ENCODE peak calls at places on chromosomes 13 and 19, in ten cellular contexts. J is heart left ventricle, H is sigmoid colon, Z is adrenal gland, S is stomach, V is thyroid gland, E is esophagus squamous epithelium, T is transverse colon, X is body of pancreas, I is breast epithelium. F is an unnamed sample.

GRCh38 chr13:41457589-41458186 is 338 bp downstream of the RGCC start:
- DNase-seq in J (no peak), H (no peak), Z (no peak), S (no peak), V (no peak), E (no peak), T (no peak), X (no peak), I (no peak), F (no peak)

GRCh38 chr13:113089693-113090414 is 15.7 kb upstream of the F7 start:
- DNase-seq in J (no peak), H (peak; percentile 52), Z (no peak), S (no peak), V (no peak), E (no peak), T (no peak), X (no peak), I (no peak), F (no peak)

GRCh38 chr19:14413765-14414171 is 5.4 kb downstream of the DDX39A start:
- DNase-seq in J (no peak), H (no peak), Z (no peak), S (no peak), V (no peak), E (no peak), T (no peak), X (no peak), I (no peak), F (no peak)

GRCh38 chr13:71514900-71515598 is 352.0 kb downstream of the DACH1 start:
- DNase-seq in J (no peak), H (no peak), Z (no peak), S (no peak), V (no peak), E (no peak), T (no peak), X (no peak), I (no peak), F (no peak)

GRCh38 chr13:100314132-100314910 is 225.4 kb downstream of the PCCA start:
- DNase-seq in J (no peak), H (no peak), Z (no peak), S (no peak), V (no peak), E (no peak), T (no peak), X (no peak), I (no peak), F (no peak)

GRCh38 chr13:75485286-75486062 is 3.5 kb upstream of the TBC1D4 start:
- DNase-seq in J (no peak), H (no peak), Z (no peak), S (no peak), V (peak; percentile 33), E (no peak), T (no peak), X (no peak), I (peak; percentile 56), F (no peak)

GRCh38 chr13:108426893-108427292 is 157.4 kb downstream of the TNFSF13B start:
- DNase-seq in J (no peak), H (no peak), Z (no peak), S (no peak), V (no peak), E (no peak), T (no peak), X (no peak), I (no peak), F (no peak)

GRCh38 chr13:98206946-98207345 is 29.9 kb upstream of the RNF113B start:
- DNase-seq in J (no peak), H (no peak), Z (no peak), S (no peak), V (no peak), E (no peak), T (no peak), X (no peak), I (no peak), F (peak; percentile 53)

GRCh38 chr19:3062165-3063105 is at the start of gene TLE5:
- DNase-seq in J (peak; percentile 77), H (peak; percentile 84), Z (peak; percentile 81), S (peak; percentile 78), V (peak; percentile 69), E (no peak), T (peak; percentile 80), X (peak; percentile 83), I (no peak), F (peak; percentile 59)

GRCh38 chr19:5718032-5718578 is 1.8 kb downstream of the LONP1 start:
- DNase-seq in J (no peak), H (no peak), Z (peak; percentile 42), S (no peak), V (no peak), E (no peak), T (no peak), X (no peak), I (no peak), F (no peak)

GRCh38 chr13:95898256-95898655 is 154.9 kb downstream of the UGGT2 start:
- DNase-seq in J (no peak), H (no peak), Z (no peak), S (no peak), V (no peak), E (no peak), T (no peak), X (no peak), I (no peak), F (no peak)

GRCh38 chr19:2524840-2525723 is 49.2 kb downstream of the GADD45B start:
- DNase-seq in J (no peak), H (no peak), Z (no peak), S (peak; percentile 40), V (peak; percentile 90), E (no peak), T (no peak), X (no peak), I (no peak), F (no peak)

GRCh38 chr13:110108348-110109139 is 198.4 kb downstream of the COL4A1 start:
- DNase-seq in J (peak; percentile 81), H (peak; percentile 93), Z (peak; percentile 85), S (peak; percentile 76), V (peak; percentile 90), E (no peak), T (peak; percentile 59), X (peak; percentile 82), I (peak; percentile 74), F (peak; percentile 74)

GRCh38 chr19:30046522-30046921 is 104.5 kb downstream of the URI1 start:
- DNase-seq in J (no peak), H (no peak), Z (no peak), S (no peak), V (no peak), E (no peak), T (no peak), X (no peak), I (no peak), F (no peak)

GRCh38 chr13:111165189-111165588 is 50.1 kb downstream of the ARHGEF7 start:
- DNase-seq in J (no peak), H (no peak), Z (no peak), S (no peak), V (no peak), E (no peak), T (no peak), X (no peak), I (no peak), F (no peak)

GRCh38 chr19:10036601-10037071 is 23.4 kb downstream of the RDH8 start:
- DNase-seq in J (no peak), H (no peak), Z (no peak), S (no peak), V (no peak), E (no peak), T (no peak), X (peak; percentile 86), I (no peak), F (no peak)

GRCh38 chr19:10037367-10037766 is 24.1 kb downstream of the RDH8 start:
- DNase-seq in J (no peak), H (no peak), Z (no peak), S (no peak), V (no peak), E (no peak), T (no peak), X (peak; percentile 13), I (no peak), F (no peak)

GRCh38 chr19:10033614-10034013 is 20.3 kb downstream of the RDH8 start:
- DNase-seq in J (no peak), H (no peak), Z (no peak), S (no peak), V (no peak), E (no peak), T (no peak), X (no peak), I (no peak), F (no peak)

GRCh38 chr19:10043286-10043927 is 30.1 kb downstream of the RDH8 start:
- DNase-seq in J (no peak), H (no peak), Z (no peak), S (no peak), V (no peak), E (no peak), T (no peak), X (no peak), I (no peak), F (no peak)

DNA sequence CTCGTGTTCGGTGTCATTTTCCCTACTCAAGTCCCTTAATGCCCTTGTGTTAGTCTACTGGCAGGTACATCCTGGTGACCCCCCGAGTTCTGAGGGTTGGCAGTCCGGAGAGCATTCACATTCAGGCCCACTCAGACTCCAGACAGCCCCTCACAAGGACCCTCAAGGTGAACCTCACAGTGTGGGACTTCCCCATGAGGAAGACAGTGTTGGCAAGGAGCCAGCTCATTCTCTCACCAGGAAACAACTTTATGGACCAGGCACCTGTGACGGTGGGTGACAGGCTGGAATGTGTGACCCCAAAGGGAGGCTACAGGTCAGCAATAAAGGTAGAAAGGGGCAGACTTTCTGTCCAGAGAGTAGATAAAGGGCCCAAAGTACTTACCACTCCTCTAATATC is 24.5 kb downstream of the RDH8 start:
- DNase-seq in J (no peak), H (no peak), Z (no peak), S (no peak), V (no peak), E (no peak), T (peak; percentile 29), X (peak; percentile 38), I (no peak), F (no peak)
- H3K27me3 ChIP-seq in J (peaks cover 16% of the 10 kb centered on the region), H (peaks cover 27% of the 10 kb centered on the region), Z (no peaks in the 10 kb centered on the region), S (peaks cover 8% of the 10 kb centered on the region), V (no peaks in the 10 kb centered on the region), E (no peaks in the 10 kb centered on the region), T (peaks cover 24% of the 10 kb centered on the region), X (no peaks in the 10 kb centered on the region), I (no peaks in the 10 kb centered on the region), F (peaks cover 3% of the 10 kb centered on the region)

GRCh38 chr19:16540948-16541347 is 1.3 kb downstream of the CHERP start:
- DNase-seq in J (no peak), H (no peak), Z (no peak), S (no peak), V (no peak), E (no peak), T (no peak), X (no peak), I (no peak), F (no peak)
- H3K4me1 ChIP-seq in J (peaks cover 22% of the 10 kb centered on the region), H (peaks cover 65% of the 10 kb centered on the region), Z (peaks cover 12% of the 10 kb centered on the region), S (peaks cover 11% of the 10 kb centered on the region), V (peaks cover 30% of the 10 kb centered on the region), E (peaks cover 36% of the 10 kb centered on the region), T (peaks cover 35% of the 10 kb centered on the region), X (peaks cover 33% of the 10 kb centered on the region), I (peaks cover 8% of the 10 kb centered on the region), F (peaks cover 22% of the 10 kb centered on the region)

GRCh38 chr19:7533925-7534480 is 1.5 kb upstream of the PNPLA6 start:
- DNase-seq in J (peak; percentile 90), H (peak; percentile 95), Z (peak; percentile 90), S (peak; percentile 88), V (peak; percentile 89), E (peak; percentile 54), T (peak; percentile 91), X (peak; percentile 91), I (peak; percentile 81), F (peak; percentile 84)
- TF ChIP-seq POLR2A in J (peak; percentile 8), H (peak; percentile 57), Z (no peak), S (no peak), V (no peak), E (peak; percentile 31), T (peak; percentile 54), X (peak; percentile 39), I (peak; percentile 24), F (peak; percentile 59)

GRCh38 chr19:34549833-34550232 is 68.3 kb downstream of the WTIP start:
- DNase-seq in J (no peak), H (no peak), Z (no peak), S (no peak), V (no peak), E (no peak), T (no peak), X (no peak), I (no peak), F (no peak)
- H3K27me3 ChIP-seq in J (no peaks in the 10 kb centered on the region), H (no peaks in the 10 kb centered on the region), Z (no peaks in the 10 kb centered on the region), S (no peaks in the 10 kb centered on the region), V (no peaks in the 10 kb centered on the region), E (no peaks in the 10 kb centered on the region), T (peaks cover 3% of the 10 kb centered on the region), X (no peaks in the 10 kb centered on the region), I (no peaks in the 10 kb centered on the region), F (no peaks in the 10 kb centered on the region)

F was measured in prostate gland.